ENCODE peak calls at places on chromosomes 16 and 17, in six cellular contexts. One of them, this sample, is unnamed.

GRCh38 chr17:8056232-8056975 is 17.5 kb downstream of the ALOX15B start:
- DNase-seq in activated CD4-positive, CD25-positive, alpha-beta regulatory T cell: no peak
- DNase-seq in NCI-H345: no peak
- DNase-seq in foreskin fibroblast: no peak
- DNase-seq in D341Med: no peak
- DNase-seq in stimulated activated CD8-positive, alpha-beta memory T cell treated with anti-CD3 and anti-CD28 coated beads, Interleukin-4, amount 100 ng/mL, for 1 hour: peak
- DNase-seq in this sample: peak

GRCh38 chr16:84593825-84594724 is 23.8 kb downstream of the COTL1 start:
- DNase-seq in activated CD4-positive, CD25-positive, alpha-beta regulatory T cell: peak
- DNase-seq in NCI-H345: no peak
- DNase-seq in foreskin fibroblast: no peak
- DNase-seq in D341Med: no peak
- DNase-seq in stimulated activated CD8-positive, alpha-beta memory T cell treated with anti-CD3 and anti-CD28 coated beads, Interleukin-4, amount 100 ng/mL, for 1 hour: peak
- DNase-seq in this sample: no peak

GRCh38 chr17:74998783-74999182 is 11.4 kb downstream of the CDR2L start:
- DNase-seq in activated CD4-positive, CD25-positive, alpha-beta regulatory T cell: no peak
- DNase-seq in NCI-H345: no peak
- DNase-seq in foreskin fibroblast: no peak
- DNase-seq in D341Med: peak
- DNase-seq in stimulated activated CD8-positive, alpha-beta memory T cell treated with anti-CD3 and anti-CD28 coated beads, Interleukin-4, amount 100 ng/mL, for 1 hour: no peak
- DNase-seq in this sample: no peak

GRCh38 chr16:48556913-48557351 is 53.0 kb downstream of the N4BP1 start:
- DNase-seq in activated CD4-positive, CD25-positive, alpha-beta regulatory T cell: no peak
- DNase-seq in NCI-H345: no peak
- DNase-seq in foreskin fibroblast: peak
- DNase-seq in D341Med: no peak
- DNase-seq in stimulated activated CD8-positive, alpha-beta memory T cell treated with anti-CD3 and anti-CD28 coated beads, Interleukin-4, amount 100 ng/mL, for 1 hour: no peak
- DNase-seq in this sample: no peak

GRCh38 chr17:65711671-65712276 is 150.3 kb upstream of the AXIN2 start:
- DNase-seq in activated CD4-positive, CD25-positive, alpha-beta regulatory T cell: no peak
- DNase-seq in NCI-H345: no peak
- DNase-seq in foreskin fibroblast: no peak
- DNase-seq in D341Med: no peak
- DNase-seq in stimulated activated CD8-positive, alpha-beta memory T cell treated with anti-CD3 and anti-CD28 coated beads, Interleukin-4, amount 100 ng/mL, for 1 hour: no peak
- DNase-seq in this sample: no peak

GRCh38 chr17:67467500-67468481 is 90.7 kb downstream of the PITPNC1 start:
- DNase-seq in activated CD4-positive, CD25-positive, alpha-beta regulatory T cell: no peak
- DNase-seq in NCI-H345: no peak
- DNase-seq in foreskin fibroblast: no peak
- DNase-seq in D341Med: peak
- DNase-seq in stimulated activated CD8-positive, alpha-beta memory T cell treated with anti-CD3 and anti-CD28 coated beads, Interleukin-4, amount 100 ng/mL, for 1 hour: no peak
- DNase-seq in this sample: no peak

GRCh38 chr16:23952128-23953041 is 116.6 kb downstream of the PRKCB start:
- DNase-seq in activated CD4-positive, CD25-positive, alpha-beta regulatory T cell: no peak
- DNase-seq in NCI-H345: peak
- DNase-seq in foreskin fibroblast: no peak
- DNase-seq in D341Med: no peak
- DNase-seq in stimulated activated CD8-positive, alpha-beta memory T cell treated with anti-CD3 and anti-CD28 coated beads, Interleukin-4, amount 100 ng/mL, for 1 hour: no peak
- DNase-seq in this sample: peak

GRCh38 chr16:84141143-84141670 is 3.8 kb downstream of the HSDL1 start:
- DNase-seq in activated CD4-positive, CD25-positive, alpha-beta regulatory T cell: no peak
- DNase-seq in NCI-H345: no peak
- DNase-seq in foreskin fibroblast: no peak
- DNase-seq in D341Med: peak
- DNase-seq in stimulated activated CD8-positive, alpha-beta memory T cell treated with anti-CD3 and anti-CD28 coated beads, Interleukin-4, amount 100 ng/mL, for 1 hour: no peak
- DNase-seq in this sample: peak

GRCh38 chr16:80954985-80955384 is 51.7 kb downstream of the CMC2 start:
- DNase-seq in activated CD4-positive, CD25-positive, alpha-beta regulatory T cell: no peak
- DNase-seq in NCI-H345: peak
- DNase-seq in foreskin fibroblast: no peak
- DNase-seq in D341Med: no peak
- DNase-seq in stimulated activated CD8-positive, alpha-beta memory T cell treated with anti-CD3 and anti-CD28 coated beads, Interleukin-4, amount 100 ng/mL, for 1 hour: no peak
- DNase-seq in this sample: no peak

GRCh38 chr17:50675627-50676026 is 32.1 kb downstream of the ANKRD40 start:
- DNase-seq in activated CD4-positive, CD25-positive, alpha-beta regulatory T cell: no peak
- DNase-seq in NCI-H345: no peak
- DNase-seq in foreskin fibroblast: no peak
- DNase-seq in D341Med: peak
- DNase-seq in stimulated activated CD8-positive, alpha-beta memory T cell treated with anti-CD3 and anti-CD28 coated beads, Interleukin-4, amount 100 ng/mL, for 1 hour: no peak
- DNase-seq in this sample: no peak

GRCh38 chr17:9959377-9959981 is 54.4 kb upstream of the RCVRN start:
- DNase-seq in activated CD4-positive, CD25-positive, alpha-beta regulatory T cell: no peak
- DNase-seq in NCI-H345: no peak
- DNase-seq in foreskin fibroblast: peak
- DNase-seq in D341Med: no peak
- DNase-seq in stimulated activated CD8-positive, alpha-beta memory T cell treated with anti-CD3 and anti-CD28 coated beads, Interleukin-4, amount 100 ng/mL, for 1 hour: no peak
- DNase-seq in this sample: peak

GRCh38 chr16:86403541-86404163 is 106.7 kb upstream of the FOXF1 start:
- DNase-seq in activated CD4-positive, CD25-positive, alpha-beta regulatory T cell: no peak
- DNase-seq in NCI-H345: no peak
- DNase-seq in foreskin fibroblast: no peak
- DNase-seq in D341Med: no peak
- DNase-seq in stimulated activated CD8-positive, alpha-beta memory T cell treated with anti-CD3 and anti-CD28 coated beads, Interleukin-4, amount 100 ng/mL, for 1 hour: no peak
- DNase-seq in this sample: no peak

GRCh38 chr16:67482260-67482924 is 955 bp downstream of the AGRP start:
- DNase-seq in activated CD4-positive, CD25-positive, alpha-beta regulatory T cell: no peak
- DNase-seq in NCI-H345: no peak
- DNase-seq in foreskin fibroblast: no peak
- DNase-seq in D341Med: no peak
- DNase-seq in stimulated activated CD8-positive, alpha-beta memory T cell treated with anti-CD3 and anti-CD28 coated beads, Interleukin-4, amount 100 ng/mL, for 1 hour: no peak
- DNase-seq in this sample: no peak

GRCh38 chr17:2343421-2343820 is 6.1 kb downstream of the SGSM2 start:
- DNase-seq in activated CD4-positive, CD25-positive, alpha-beta regulatory T cell: no peak
- DNase-seq in NCI-H345: no peak
- DNase-seq in foreskin fibroblast: no peak
- DNase-seq in D341Med: no peak
- DNase-seq in stimulated activated CD8-positive, alpha-beta memory T cell treated with anti-CD3 and anti-CD28 coated beads, Interleukin-4, amount 100 ng/mL, for 1 hour: peak
- DNase-seq in this sample: no peak

GRCh38 chr17:15498107-15498506 is 30.7 kb upstream of the CDRT4 start:
- DNase-seq in activated CD4-positive, CD25-positive, alpha-beta regulatory T cell: no peak
- DNase-seq in NCI-H345: no peak
- DNase-seq in foreskin fibroblast: no peak
- DNase-seq in D341Med: no peak
- DNase-seq in stimulated activated CD8-positive, alpha-beta memory T cell treated with anti-CD3 and anti-CD28 coated beads, Interleukin-4, amount 100 ng/mL, for 1 hour: no peak
- DNase-seq in this sample: no peak

GRCh38 chr16:17314148-17314547 is 156.6 kb downstream of the XYLT1 start:
- DNase-seq in activated CD4-positive, CD25-positive, alpha-beta regulatory T cell: no peak
- DNase-seq in NCI-H345: no peak
- DNase-seq in foreskin fibroblast: no peak
- DNase-seq in D341Med: no peak
- DNase-seq in stimulated activated CD8-positive, alpha-beta memory T cell treated with anti-CD3 and anti-CD28 coated beads, Interleukin-4, amount 100 ng/mL, for 1 hour: no peak
- DNase-seq in this sample: no peak

GRCh38 chr17:12815642-12816141 is 26.4 kb downstream of the ARHGAP44 start:
- DNase-seq in activated CD4-positive, CD25-positive, alpha-beta regulatory T cell: no peak
- DNase-seq in NCI-H345: no peak
- DNase-seq in foreskin fibroblast: no peak
- DNase-seq in D341Med: no peak
- DNase-seq in stimulated activated CD8-positive, alpha-beta memory T cell treated with anti-CD3 and anti-CD28 coated beads, Interleukin-4, amount 100 ng/mL, for 1 hour: no peak
- DNase-seq in this sample: no peak

GRCh38 chr17:44314869-44315661 is 6.7 kb downstream of the RUNDC3A start:
- DNase-seq in activated CD4-positive, CD25-positive, alpha-beta regulatory T cell: no peak
- DNase-seq in NCI-H345: no peak
- DNase-seq in foreskin fibroblast: no peak
- DNase-seq in D341Med: peak
- DNase-seq in stimulated activated CD8-positive, alpha-beta memory T cell treated with anti-CD3 and anti-CD28 coated beads, Interleukin-4, amount 100 ng/mL, for 1 hour: no peak
- DNase-seq in this sample: no peak

GRCh38 chr17:65466547-65466946 is 94.9 kb downstream of the AXIN2 start:
- DNase-seq in activated CD4-positive, CD25-positive, alpha-beta regulatory T cell: no peak
- DNase-seq in NCI-H345: no peak
- DNase-seq in foreskin fibroblast: no peak
- DNase-seq in D341Med: no peak
- DNase-seq in stimulated activated CD8-positive, alpha-beta memory T cell treated with anti-CD3 and anti-CD28 coated beads, Interleukin-4, amount 100 ng/mL, for 1 hour: no peak
- DNase-seq in this sample: no peak

GRCh38 chr17:1792495-1793446 is 30.9 kb downstream of the SERPINF1 start:
- DNase-seq in activated CD4-positive, CD25-positive, alpha-beta regulatory T cell: no peak
- DNase-seq in NCI-H345: peak
- DNase-seq in foreskin fibroblast: no peak
- DNase-seq in D341Med: no peak
- DNase-seq in stimulated activated CD8-positive, alpha-beta memory T cell treated with anti-CD3 and anti-CD28 coated beads, Interleukin-4, amount 100 ng/mL, for 1 hour: no peak
- DNase-seq in this sample: no peak

GRCh38 chr16:1819611-1820010 is 7.0 kb downstream of the HAGH start:
- DNase-seq in activated CD4-positive, CD25-positive, alpha-beta regulatory T cell: no peak
- DNase-seq in NCI-H345: no peak
- DNase-seq in foreskin fibroblast: no peak
- DNase-seq in D341Med: no peak
- DNase-seq in stimulated activated CD8-positive, alpha-beta memory T cell treated with anti-CD3 and anti-CD28 coated beads, Interleukin-4, amount 100 ng/mL, for 1 hour: no peak
- DNase-seq in this sample: no peak

GRCh38 chr16:65547799-65548446 is 426.1 kb upstream of the CDH11 start:
- DNase-seq in activated CD4-positive, CD25-positive, alpha-beta regulatory T cell: no peak
- DNase-seq in NCI-H345: no peak
- DNase-seq in foreskin fibroblast: peak
- DNase-seq in D341Med: no peak
- DNase-seq in stimulated activated CD8-positive, alpha-beta memory T cell treated with anti-CD3 and anti-CD28 coated beads, Interleukin-4, amount 100 ng/mL, for 1 hour: no peak
- DNase-seq in this sample: no peak

GRCh38 chr16:66266436-66267286 is 99.8 kb upstream of the CDH5 start:
- DNase-seq in activated CD4-positive, CD25-positive, alpha-beta regulatory T cell: no peak
- DNase-seq in NCI-H345: no peak
- DNase-seq in foreskin fibroblast: peak
- DNase-seq in D341Med: peak
- DNase-seq in stimulated activated CD8-positive, alpha-beta memory T cell treated with anti-CD3 and anti-CD28 coated beads, Interleukin-4, amount 100 ng/mL, for 1 hour: no peak
- DNase-seq in this sample: no peak

GRCh38 chr17:7445011-7445927 is at the start of gene CHRNB1:
- DNase-seq in activated CD4-positive, CD25-positive, alpha-beta regulatory T cell: no peak
- DNase-seq in NCI-H345: no peak
- DNase-seq in foreskin fibroblast: no peak
- DNase-seq in D341Med: peak
- DNase-seq in stimulated activated CD8-positive, alpha-beta memory T cell treated with anti-CD3 and anti-CD28 coated beads, Interleukin-4, amount 100 ng/mL, for 1 hour: no peak
- DNase-seq in this sample: no peak

GRCh38 chr16:27175888-27176287 is 27.4 kb upstream of the KDM8 start:
- DNase-seq in activated CD4-positive, CD25-positive, alpha-beta regulatory T cell: no peak
- DNase-seq in NCI-H345: no peak
- DNase-seq in foreskin fibroblast: no peak
- DNase-seq in D341Med: no peak
- DNase-seq in stimulated activated CD8-positive, alpha-beta memory T cell treated with anti-CD3 and anti-CD28 coated beads, Interleukin-4, amount 100 ng/mL, for 1 hour: no peak
- DNase-seq in this sample: no peak

GRCh38 chr17:17057057-17057551 is 14.8 kb downstream of the MPRIP start:
- DNase-seq in activated CD4-positive, CD25-positive, alpha-beta regulatory T cell: no peak
- DNase-seq in NCI-H345: no peak
- DNase-seq in foreskin fibroblast: no peak
- DNase-seq in D341Med: no peak
- DNase-seq in stimulated activated CD8-positive, alpha-beta memory T cell treated with anti-CD3 and anti-CD28 coated beads, Interleukin-4, amount 100 ng/mL, for 1 hour: no peak
- DNase-seq in this sample: no peak

GRCh38 chr17:79545251-79546005 is 65.4 kb downstream of the RBFOX3 start:
- DNase-seq in activated CD4-positive, CD25-positive, alpha-beta regulatory T cell: no peak
- DNase-seq in NCI-H345: no peak
- DNase-seq in foreskin fibroblast: no peak
- DNase-seq in D341Med: no peak
- DNase-seq in stimulated activated CD8-positive, alpha-beta memory T cell treated with anti-CD3 and anti-CD28 coated beads, Interleukin-4, amount 100 ng/mL, for 1 hour: no peak
- DNase-seq in this sample: no peak

GRCh38 chr17:77451271-77451893 is 310.6 kb downstream of the SEC14L1 start:
- DNase-seq in activated CD4-positive, CD25-positive, alpha-beta regulatory T cell: peak
- DNase-seq in NCI-H345: peak
- DNase-seq in foreskin fibroblast: peak
- DNase-seq in D341Med: peak
- DNase-seq in stimulated activated CD8-positive, alpha-beta memory T cell treated with anti-CD3 and anti-CD28 coated beads, Interleukin-4, amount 100 ng/mL, for 1 hour: no peak
- DNase-seq in this sample: peak

GRCh38 chr16:25073849-25074248 is 37.7 kb upstream of the LCMT1 start:
- DNase-seq in activated CD4-positive, CD25-positive, alpha-beta regulatory T cell: no peak
- DNase-seq in NCI-H345: no peak
- DNase-seq in foreskin fibroblast: no peak
- DNase-seq in D341Med: no peak
- DNase-seq in stimulated activated CD8-positive, alpha-beta memory T cell treated with anti-CD3 and anti-CD28 coated beads, Interleukin-4, amount 100 ng/mL, for 1 hour: no peak
- DNase-seq in this sample: no peak

GRCh38 chr16:83899272-83899897 is 470 bp downstream of the MLYCD start:
- DNase-seq in activated CD4-positive, CD25-positive, alpha-beta regulatory T cell: no peak
- DNase-seq in NCI-H345: no peak
- DNase-seq in foreskin fibroblast: peak
- DNase-seq in D341Med: peak
- DNase-seq in stimulated activated CD8-positive, alpha-beta memory T cell treated with anti-CD3 and anti-CD28 coated beads, Interleukin-4, amount 100 ng/mL, for 1 hour: peak
- DNase-seq in this sample: peak

GRCh38 chr17:35784895-35785294 is 10.5 kb downstream of the MMP28 start:
- DNase-seq in activated CD4-positive, CD25-positive, alpha-beta regulatory T cell: no peak
- DNase-seq in NCI-H345: no peak
- DNase-seq in foreskin fibroblast: no peak
- DNase-seq in D341Med: no peak
- DNase-seq in stimulated activated CD8-positive, alpha-beta memory T cell treated with anti-CD3 and anti-CD28 coated beads, Interleukin-4, amount 100 ng/mL, for 1 hour: no peak
- DNase-seq in this sample: no peak

GRCh38 chr17:39107141-39107540 is 44.3 kb downstream of the PLXDC1 start:
- DNase-seq in activated CD4-positive, CD25-positive, alpha-beta regulatory T cell: no peak
- DNase-seq in NCI-H345: no peak
- DNase-seq in foreskin fibroblast: no peak
- DNase-seq in D341Med: no peak
- DNase-seq in stimulated activated CD8-positive, alpha-beta memory T cell treated with anti-CD3 and anti-CD28 coated beads, Interleukin-4, amount 100 ng/mL, for 1 hour: no peak
- DNase-seq in this sample: no peak

GRCh38 chr17:29593546-29594440 is 861 bp downstream of the ANKRD13B start:
- DNase-seq in activated CD4-positive, CD25-positive, alpha-beta regulatory T cell: no peak
- DNase-seq in NCI-H345: peak
- DNase-seq in foreskin fibroblast: no peak
- DNase-seq in D341Med: peak
- DNase-seq in stimulated activated CD8-positive, alpha-beta memory T cell treated with anti-CD3 and anti-CD28 coated beads, Interleukin-4, amount 100 ng/mL, for 1 hour: no peak
- DNase-seq in this sample: peak

This sample was measured in WERI-Rb-1.